ENCODE peak calls at places on chromosomes 13 and 19, in six cellular contexts. Z, T, A, P, O and E are unnamed samples.

GRCh38 chr19:40601061-40601973 is at the start of gene LTBP4:
- DNase-seq in A (peak), Z (peak), O (no peak), T (no peak), P (peak), E (no peak)

GRCh38 chr19:6065685-6066365 is 44.5 kb downstream of the RFX2 start:
- DNase-seq in T (peak), P (peak), A (peak), O (no peak), Z (no peak), E (no peak)

GRCh38 chr13:40484101-40484800 is 182.2 kb downstream of the FOXO1 start:
- DNase-seq in P (no peak), A (no peak), O (no peak), Z (no peak), T (no peak), E (no peak)

GRCh38 chr19:29671393-29672076 is 6.3 kb downstream of the PLEKHF1 start:
- DNase-seq in O (no peak), T (no peak), A (peak), Z (peak), P (peak), E (peak)

GRCh38 chr13:38821753-38822551 is 135.1 kb downstream of the FREM2 start:
- DNase-seq in P (no peak), T (no peak), A (no peak), O (no peak), Z (no peak), E (no peak)

GRCh38 chr19:4362871-4363545 is 19.6 kb downstream of the MPND start:
- DNase-seq in O (no peak), Z (no peak), T (no peak), P (no peak), A (peak), E (no peak)

GRCh38 chr13:109145631-109146030 is 516.2 kb downstream of the MYO16 start:
- DNase-seq in Z (peak), O (peak), T (no peak), P (peak), A (no peak), E (peak)

GRCh38 chr13:68380041-68380973 is 1150.2 kb upstream of the PCDH9 start:
- DNase-seq in Z (no peak), O (no peak), A (no peak), T (no peak), P (no peak), E (no peak)

GRCh38 chr13:100304241-100304640 is 215.3 kb downstream of the PCCA start:
- DNase-seq in O (no peak), Z (no peak), T (no peak), A (no peak), P (no peak), E (no peak)

GRCh38 chr19:39825531-39826076 is 8.4 kb downstream of the DYRK1B start:
- DNase-seq in O (no peak), T (peak), A (no peak), P (no peak), Z (no peak), E (no peak)

GRCh38 chr19:1019616-1019961 is 1.3 kb downstream of the TMEM259 start:
- DNase-seq in O (no peak), A (no peak), P (no peak), Z (no peak), T (no peak), E (no peak)

GRCh38 chr19:40831502-40832430 is 18.5 kb downstream of the CYP2A6 start:
- DNase-seq in A (no peak), T (no peak), Z (peak), P (no peak), O (peak), E (peak)

GRCh38 chr19:38862321-38863059 is 12.7 kb upstream of the HNRNPL start:
- DNase-seq in A (no peak), O (peak), Z (peak), P (no peak), T (no peak), E (peak)

GRCh38 chr19:18562086-18562485 is 4.4 kb downstream of the KXD1 start:
- DNase-seq in T (no peak), Z (peak), O (no peak), P (peak), A (peak), E (no peak)

GRCh38 chr13:111623170-111623569 is 302.7 kb downstream of the TEX29 start:
- DNase-seq in O (no peak), Z (no peak), A (no peak), P (no peak), T (no peak), E (no peak)

GRCh38 chr13:98478134-98479129 is 98.5 kb downstream of the STK24 start:
- DNase-seq in A (no peak), Z (peak), O (no peak), P (no peak), T (no peak), E (no peak)

GRCh38 chr13:82833928-82834327 is 1048.3 kb downstream of the SLITRK1 start:
- DNase-seq in Z (peak), A (no peak), O (no peak), T (no peak), P (no peak), E (peak)

GRCh38 chr13:91647361-91647970 is 249.0 kb downstream of the GPC5 start:
- DNase-seq in Z (peak), P (peak), T (no peak), A (no peak), O (no peak), E (peak)

GRCh38 chr19:51552996-51553725 is 17.9 kb upstream of the ZNF175 start:
- DNase-seq in A (no peak), P (peak), T (no peak), O (no peak), Z (peak), E (no peak)

GRCh38 chr13:23074054-23074805 is 106.5 kb upstream of the SGCG start:
- DNase-seq in A (no peak), Z (peak), T (no peak), O (no peak), P (no peak), E (no peak)

GRCh38 chr13:95948646-95949045 is 104.6 kb downstream of the UGGT2 start:
- DNase-seq in O (no peak), Z (peak), T (no peak), P (no peak), A (no peak), E (no peak)

GRCh38 chr13:91369432-91369831 is 21.9 kb downstream of the MIR17HG start:
- DNase-seq in T (no peak), A (no peak), P (no peak), Z (peak), O (no peak), E (peak)

GRCh38 chr13:107942030-107942617 is 273.2 kb downstream of the LIG4 start:
- DNase-seq in Z (no peak), A (no peak), O (no peak), P (no peak), T (no peak), E (no peak)

GRCh38 chr13:25429466-25429865 is 57.7 kb downstream of the ATP8A2 start:
- DNase-seq in P (no peak), O (no peak), T (no peak), A (no peak), Z (no peak), E (no peak)

GRCh38 chr19:10915511-10916091 is 12.8 kb downstream of the YIPF2 start:
- DNase-seq in T (peak), Z (peak), O (peak), P (no peak), A (no peak), E (no peak)

GRCh38 chr13:106373989-106374572 is 161.4 kb downstream of the EFNB2 start:
- DNase-seq in P (no peak), O (peak), T (no peak), Z (peak), A (no peak), E (peak)

GRCh38 chr19:49749055-49749716 is 13.9 kb downstream of the TSKS start:
- DNase-seq in T (no peak), Z (peak), P (no peak), A (no peak), O (no peak), E (no peak)

GRCh38 chr13:41356788-41357187 is 45.7 kb downstream of the NAA16 start:
- DNase-seq in T (no peak), A (no peak), P (no peak), O (no peak), Z (no peak), E (no peak)

GRCh38 chr19:27972291-27973040 is 1240.5 kb downstream of the UQCRFS1 start:
- DNase-seq in O (no peak), P (no peak), T (no peak), A (no peak), Z (peak), E (peak)

GRCh38 chr13:40172149-40172591 is 494.3 kb downstream of the FOXO1 start:
- DNase-seq in O (no peak), T (no peak), Z (no peak), A (no peak), P (no peak), E (no peak)

DNA sequence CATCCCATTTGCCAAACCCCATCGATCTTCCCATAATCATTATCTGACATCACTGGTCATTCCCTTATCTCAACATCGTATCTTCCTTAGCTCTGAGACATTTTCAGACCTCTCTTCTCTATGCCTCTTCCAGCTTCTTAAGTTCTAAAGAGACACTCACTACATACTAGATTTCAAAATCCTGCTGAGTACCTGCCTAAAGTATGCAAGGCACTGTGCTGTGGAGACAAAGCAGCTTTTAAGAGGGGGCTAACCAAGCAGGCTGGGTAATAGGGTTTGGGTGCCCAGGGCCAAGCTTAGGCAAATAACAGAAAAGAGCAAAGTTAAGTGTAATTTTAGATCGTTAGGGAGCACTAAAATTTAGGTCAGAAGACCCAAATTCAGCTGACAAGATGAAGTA is 3.4 kb upstream of the POMP start:
- DNase-seq in O (peak), P (no peak), Z (peak), T (no peak), A (no peak), E (no peak)
- TF ChIP-seq CTCF in O (no peak), P (no peak), Z (no peak), T (no peak), A (no peak), E (no peak)

GRCh38 chr19:33381101-33381500 is 7.6 kb downstream of the CEBPG start:
- DNase-seq in Z (no peak), T (no peak), O (no peak), A (no peak), P (no peak), E (no peak)
- TF ChIP-seq CTCF in Z (no peak), T (no peak), O (no peak), A (no peak), P (no peak), E (no peak)

GRCh38 chr19:55669418-55670279 is 5.4 kb upstream of the EPN1 start:
- DNase-seq in A (no peak), T (no peak), Z (no peak), O (no peak), P (no peak), E (no peak)
- TF ChIP-seq CTCF in A (no peak), T (no peak), Z (no peak), O (no peak), P (no peak), E (no peak)

GRCh38 chr13:45362939-45363338 is 22.0 kb upstream of the TPT1 start:
- DNase-seq in P (no peak), A (no peak), T (no peak), O (no peak), Z (no peak), E (no peak)
- TF ChIP-seq CTCF in P (no peak), A (no peak), T (no peak), O (no peak), Z (no peak), E (peak)

GRCh38 chr19:42030605-42031004 is 36.6 kb upstream of the ATP1A3 start:
- DNase-seq in Z (no peak), T (no peak), O (no peak), P (no peak), A (no peak), E (no peak)

GRCh38 chr19:42032428-42032827 is 37.6 kb downstream of the GRIK5 start:
- DNase-seq in Z (peak), A (no peak), P (no peak), O (no peak), T (no peak), E (no peak)

GRCh38 chr19:42024622-42025111 is 30.6 kb upstream of the ATP1A3 start:
- DNase-seq in P (peak), O (peak), A (no peak), Z (peak), T (no peak), E (no peak)

GRCh38 chr19:42023943-42024260 is 29.9 kb upstream of the ATP1A3 start:
- DNase-seq in P (no peak), Z (no peak), A (no peak), T (no peak), O (no peak), E (no peak)

GRCh38 chr19:42028304-42029216 is 34.5 kb upstream of the ATP1A3 start:
- DNase-seq in Z (no peak), T (no peak), P (no peak), O (no peak), A (no peak), E (no peak)
- TF ChIP-seq CTCF in Z (peak), T (no peak), P (peak), O (peak), A (no peak), E (peak)

GRCh38 chr13:75219479-75220237 is 262.3 kb downstream of the TBC1D4 start:
- DNase-seq in Z (peak), O (peak), P (peak), A (peak), T (peak), E (no peak)

GRCh38 chr13:75214846-75215245 is 267.1 kb downstream of the TBC1D4 start:
- DNase-seq in P (no peak), T (no peak), Z (no peak), A (no peak), O (no peak), E (no peak)

GRCh38 chr13:75220238-75220542 is 261.8 kb downstream of the TBC1D4 start:
- DNase-seq in O (no peak), A (no peak), P (no peak), T (no peak), Z (no peak), E (no peak)

GRCh38 chr13:75222031-75222430 is 259.9 kb downstream of the TBC1D4 start:
- DNase-seq in P (no peak), O (peak), Z (peak), A (no peak), T (no peak), E (peak)

DNA sequence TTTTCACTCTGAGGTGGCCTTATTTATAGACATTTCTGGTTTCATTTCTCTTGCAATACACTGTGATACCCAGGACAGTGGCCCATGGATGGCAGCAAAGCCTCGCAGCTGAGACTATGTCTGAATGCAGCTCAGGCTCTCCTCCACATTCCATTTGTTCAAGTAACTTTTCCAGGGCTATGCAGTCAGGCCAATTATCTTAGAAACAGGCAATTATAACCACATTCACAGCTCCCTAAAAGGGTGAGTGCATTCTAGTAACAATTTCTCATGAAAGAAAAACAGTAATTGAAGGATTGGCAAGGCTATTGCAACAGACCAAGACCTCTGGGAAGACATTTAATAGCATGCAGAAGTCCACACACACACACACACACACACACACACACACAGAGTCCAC is 264.0 kb downstream of the TBC1D4 start:
- DNase-seq in Z (peak), P (no peak), O (peak), T (no peak), A (no peak), E (peak)
- TF ChIP-seq CTCF in Z (no peak), P (no peak), O (peak), T (no peak), A (no peak), E (no peak)